ENCODE peak calls at places on chromosomes 7 and 10, in eight cellular contexts. P is CD4-positive, alpha-beta T cell; U is bronchial epithelial cell; I is activated B cell treated with CpG ODN at 0.5 μM for 24 hours; H is keratinocyte; O is SK-N-SH; T is endodermal cell; Q is HCT116. E is an unnamed sample.

GRCh38 chr10:118568327-118568848 is 27.1 kb downstream of the PRLHR start:
- DNase-seq in P (peak), U (peak), I (no peak), H (no peak), O (peak), T (peak), Q (peak), E (no peak)

GRCh38 chr7:1943326-1943725 is 273.2 kb downstream of the ELFN1 start:
- DNase-seq in P (no peak), U (no peak), I (no peak), H (no peak), O (no peak), T (no peak), Q (no peak), E (no peak)

GRCh38 chr10:79084972-79085597 is 16.3 kb downstream of the ZMIZ1 start:
- DNase-seq in P (no peak), U (no peak), I (no peak), H (no peak), O (no peak), T (no peak), Q (no peak), E (no peak)

GRCh38 chr10:116769791-116770190 is 27.4 kb upstream of the HSPA12A start:
- DNase-seq in P (no peak), U (no peak), I (no peak), H (no peak), O (no peak), T (no peak), Q (no peak), E (no peak)

GRCh38 chr10:93991596-93992284 is 2.0 kb upstream of the PLCE1 start:
- DNase-seq in P (no peak), U (peak), I (no peak), H (no peak), O (no peak), T (peak), Q (peak), E (peak)

GRCh38 chr10:70967591-70968588 is 79.5 kb upstream of the PCBD1 start:
- DNase-seq in P (no peak), U (no peak), I (no peak), H (no peak), O (no peak), T (no peak), Q (no peak), E (no peak)

GRCh38 chr7:8362723-8363369 is 70.6 kb upstream of the NXPH1 start:
- DNase-seq in P (no peak), U (no peak), I (no peak), H (no peak), O (no peak), T (peak), Q (no peak), E (no peak)

GRCh38 chr10:80477-81105 is 31.5 kb upstream of the TUBB8 start:
- DNase-seq in P (no peak), U (no peak), I (no peak), H (no peak), O (no peak), T (no peak), Q (no peak), E (no peak)

GRCh38 chr10:104209575-104210198 is 22.5 kb downstream of the CFAP43 start:
- DNase-seq in P (peak), U (peak), I (no peak), H (no peak), O (peak), T (peak), Q (peak), E (no peak)

GRCh38 chr10:71314028-71314693 is 4.9 kb upstream of the SLC29A3 start:
- DNase-seq in P (peak), U (no peak), I (peak), H (no peak), O (peak), T (peak), Q (peak), E (no peak)

GRCh38 chr10:37488792-37489657 is 363.6 kb downstream of the ANKRD30A start:
- DNase-seq in P (no peak), U (peak), I (no peak), H (no peak), O (no peak), T (no peak), Q (no peak), E (no peak)

GRCh38 chr10:132273966-132274365 is 33.8 kb downstream of the STK32C start:
- DNase-seq in P (no peak), U (no peak), I (no peak), H (no peak), O (no peak), T (no peak), Q (no peak), E (no peak)

GRCh38 chr7:32062150-32062549 is 8.1 kb downstream of the PDE1C start:
- DNase-seq in P (no peak), U (peak), I (no peak), H (no peak), O (peak), T (peak), Q (peak), E (peak)

GRCh38 chr7:127903913-127904705 is 127.1 kb downstream of the LRRC4 start:
- DNase-seq in P (no peak), U (no peak), I (no peak), H (no peak), O (no peak), T (no peak), Q (no peak), E (no peak)

GRCh38 chr7:55018361-55019328 is at the start of gene EGFR:
- DNase-seq in P (no peak), U (peak), I (no peak), H (no peak), O (peak), T (peak), Q (peak), E (peak)

GRCh38 chr7:75660566-75661215 is 78.0 kb downstream of the HIP1 start:
- DNase-seq in P (no peak), U (no peak), I (no peak), H (no peak), O (no peak), T (no peak), Q (no peak), E (no peak)

GRCh38 chr7:6167004-6167551 is 105.3 kb downstream of the CYTH3 start:
- DNase-seq in P (no peak), U (no peak), I (no peak), H (no peak), O (peak), T (no peak), Q (no peak), E (no peak)

GRCh38 chr7:30679664-30680063 is 2.6 kb downstream of the CRHR2 start:
- DNase-seq in P (no peak), U (no peak), I (no peak), H (no peak), O (no peak), T (no peak), Q (no peak), E (no peak)

GRCh38 chr10:84825330-84825729 is 496.9 kb downstream of the CCSER2 start:
- DNase-seq in P (no peak), U (peak), I (no peak), H (no peak), O (peak), T (peak), Q (no peak), E (no peak)

GRCh38 chr10:21721000-21721670 is 187.1 kb downstream of the MLLT10 start:
- DNase-seq in P (no peak), U (no peak), I (no peak), H (no peak), O (no peak), T (no peak), Q (no peak), E (no peak)

GRCh38 chr7:83819911-83820310 is 171.0 kb upstream of the SEMA3E start:
- DNase-seq in P (no peak), U (no peak), I (no peak), H (no peak), O (no peak), T (peak), Q (no peak), E (no peak)

GRCh38 chr7:83808982-83809381 is 160.0 kb upstream of the SEMA3E start:
- DNase-seq in P (no peak), U (no peak), I (no peak), H (no peak), O (no peak), T (no peak), Q (no peak), E (no peak)

GRCh38 chr7:83814480-83814879 is 165.5 kb upstream of the SEMA3E start:
- DNase-seq in P (no peak), U (no peak), I (no peak), H (no peak), O (no peak), T (no peak), Q (no peak), E (no peak)
- TF ChIP-seq CTCF in P (no peak), U (no peak), I (no peak), H (no peak), O (no peak), T (no peak), Q (no peak), E (no peak)

DNA sequence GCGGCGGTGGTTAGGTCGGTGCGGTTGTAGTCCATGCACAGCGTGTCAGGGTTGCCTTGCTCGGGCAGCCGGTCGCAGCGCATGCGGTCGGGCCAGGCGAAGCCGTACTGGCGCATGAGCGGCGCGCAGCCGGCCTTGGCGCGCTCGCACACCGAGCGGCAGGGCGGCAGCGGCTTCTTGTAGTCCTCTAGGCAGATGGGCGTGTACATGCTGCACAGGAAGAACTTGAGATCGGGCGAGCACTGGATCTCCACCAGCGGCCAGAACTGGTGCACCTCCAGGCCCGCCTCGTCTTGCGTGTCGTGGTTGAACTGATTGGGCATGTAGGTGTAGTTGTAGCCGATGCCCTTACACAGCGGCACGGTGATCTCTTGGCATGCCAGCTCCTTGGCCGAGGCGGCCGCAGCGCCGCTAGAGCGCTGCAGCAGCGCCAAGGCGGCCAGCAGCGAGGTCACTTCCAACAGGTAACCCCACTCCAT is 1.1 kb downstream of the FZD8 start:
- DNase-seq in P (no peak), U (peak), I (peak), H (no peak), O (peak), T (peak), Q (peak), E (peak)
- TF ChIP-seq CTCF in P (no peak), U (no peak), I (no peak), H (no peak), O (peak), T (no peak), Q (no peak), E (peak)

GRCh38 chr7:93799750-93800357 is 90.7 kb downstream of the TFPI2 start:
- DNase-seq in P (no peak), U (peak), I (no peak), H (no peak), O (peak), T (no peak), Q (no peak), E (no peak)
- TF ChIP-seq CTCF in P (no peak), U (peak), I (no peak), H (peak), O (peak), T (peak), Q (peak), E (peak)

GRCh38 chr10:74058658-74059057 is 60.7 kb downstream of the VCL start:
- DNase-seq in P (no peak), U (no peak), I (no peak), H (no peak), O (no peak), T (no peak), Q (peak), E (no peak)
- TF ChIP-seq CTCF in P (no peak), U (no peak), I (no peak), H (no peak), O (no peak), T (peak), Q (no peak), E (no peak)

DNA sequence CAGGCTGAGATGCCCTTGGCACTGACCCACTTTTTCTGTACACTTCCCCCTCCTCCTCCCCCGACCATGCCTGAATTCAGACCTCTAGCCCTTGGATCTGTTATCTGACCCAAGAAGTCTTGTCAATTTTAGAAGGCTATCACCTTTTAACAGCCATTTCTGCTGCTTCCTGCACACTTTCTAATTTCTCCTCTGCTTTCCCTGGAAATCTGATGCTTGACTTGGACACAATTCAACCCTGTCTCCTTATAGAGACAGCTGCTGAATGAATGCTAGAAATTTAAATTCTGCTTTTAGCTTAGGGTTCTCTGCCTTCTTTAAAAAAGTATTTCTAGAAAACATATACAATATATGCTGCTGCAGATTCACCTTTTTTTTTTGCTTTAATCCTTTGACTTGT is 417.9 kb upstream of the KLF6 start:
- DNase-seq in P (no peak), U (no peak), I (no peak), H (no peak), O (no peak), T (no peak), Q (no peak), E (no peak)
- TF ChIP-seq CTCF in P (no peak), U (no peak), I (no peak), H (no peak), O (no peak), T (no peak), Q (no peak), E (no peak)

E was measured in mesothelial cell of epicardium.